ENCODE peak calls at places on chromosomes 4 and X, in four cellular contexts. R, Y, P and J are unnamed samples.

GRCh38 chr4:5887361-5888221 is 5.3 kb downstream of the CRMP1 start:
- DNase-seq in R (no peak), Y (no peak), P (no peak), J (no peak)

GRCh38 chr4:139709660-139710059 is 44.0 kb downstream of the MGST2 start:
- DNase-seq in R (no peak), Y (no peak), P (no peak), J (no peak)

GRCh38 chr4:92106816-92107215 is 196.9 kb upstream of the GRID2 start:
- DNase-seq in R (no peak), Y (no peak), P (no peak), J (no peak)

GRCh38 chrX:134174273-134174660 is 62.7 kb upstream of the CCDC160 start:
- DNase-seq in R (no peak), Y (no peak), P (no peak), J (no peak)

GRCh38 chr4:122577808-122578781 is 42.8 kb downstream of the IL21 start:
- DNase-seq in R (peak; percentile 25), Y (peak; percentile 75), P (no peak), J (peak; percentile 47)

GRCh38 chrX:13334491-13334890 is 14.6 kb upstream of the ATXN3L start:
- DNase-seq in R (no peak), Y (no peak), P (no peak), J (no peak)

GRCh38 chr4:26321326-26322276 is 787 bp downstream of the RBPJ start:
- DNase-seq in R (no peak), Y (peak; percentile 21), P (peak; percentile 63), J (no peak)

GRCh38 chrX:108159028-108159670 is 67.6 kb downstream of the ATG4A start:
- DNase-seq in R (no peak), Y (no peak), P (no peak), J (no peak)

GRCh38 chr4:82099863-82100579 is 273.8 kb downstream of the HNRNPD start:
- DNase-seq in R (no peak), Y (no peak), P (no peak), J (no peak)

GRCh38 chr4:83083925-83084475 is 30.5 kb downstream of the PLAC8 start:
- DNase-seq in R (no peak), Y (peak; percentile 64), P (no peak), J (no peak)

GRCh38 chrX:9573282-9574106 is 108.6 kb downstream of the TBL1X start:
- DNase-seq in R (peak; percentile 56), Y (no peak), P (no peak), J (no peak)

GRCh38 chr4:130640583-130640982 is 1544.6 kb downstream of the C4orf33 start:
- DNase-seq in R (no peak), Y (no peak), P (no peak), J (no peak)

GRCh38 chrX:2828404-2829065 is at the start of gene GYG2:
- DNase-seq in R (peak; percentile 10), Y (no peak), P (no peak), J (no peak)

GRCh38 chr4:182644326-182645050 is 272.7 kb downstream of the DCTD start:
- DNase-seq in R (no peak), Y (no peak), P (no peak), J (peak; percentile 61)

GRCh38 chrX:115940348-115940747 is 230.2 kb upstream of the AGTR2 start:
- DNase-seq in R (no peak), Y (no peak), P (no peak), J (no peak)

GRCh38 chr4:106628616-106629606 is 260.3 kb upstream of the GIMD1 start:
- DNase-seq in R (no peak), Y (no peak), P (no peak), J (no peak)

GRCh38 chr4:78059524-78059889 is 2.4 kb downstream of the FRAS1 start:
- DNase-seq in R (peak; percentile 82), Y (no peak), P (no peak), J (peak; percentile 60)

GRCh38 chr4:25547343-25547742 is 108.3 kb upstream of the SLC34A2 start:
- DNase-seq in R (no peak), Y (no peak), P (no peak), J (no peak)

GRCh38 chr4:74308215-74308614 is at the start of gene EPGN:
- DNase-seq in R (no peak), Y (no peak), P (no peak), J (no peak)

GRCh38 chrX:109856974-109857373 is 123.9 kb upstream of the ACSL4 start:
- DNase-seq in R (peak; percentile 10), Y (peak; percentile 28), P (no peak), J (no peak)

GRCh38 chr4:66923081-66923865 is 622.0 kb downstream of the CENPC start:
- DNase-seq in R (no peak), Y (no peak), P (no peak), J (no peak)

GRCh38 chr4:99324978-99325377 is 3.8 kb upstream of the ADH1B start:
- DNase-seq in R (peak; percentile 69), Y (no peak), P (peak; percentile 83), J (peak; percentile 6)

GRCh38 chr4:53682196-53682595 is 90.9 kb upstream of the LNX1 start:
- DNase-seq in R (no peak), Y (no peak), P (no peak), J (no peak)

GRCh38 chrX:137194164-137194563 is 160.4 kb upstream of the GPR101 start:
- DNase-seq in R (peak; percentile 10), Y (no peak), P (no peak), J (peak; percentile 5)

GRCh38 chr4:140071806-140072205 is 82.2 kb downstream of the MAML3 start:
- DNase-seq in R (peak; percentile 60), Y (peak; percentile 60), P (peak; percentile 71), J (peak; percentile 99)

GRCh38 chr4:11719879-11720278 is 291.2 kb upstream of the HS3ST1 start:
- DNase-seq in R (no peak), Y (no peak), P (no peak), J (no peak)

GRCh38 chr4:181838253-181838652 is 404.9 kb upstream of the TENM3 start:
- DNase-seq in R (no peak), Y (no peak), P (no peak), J (no peak)

GRCh38 chr4:92299152-92299551 is 4.6 kb upstream of the GRID2 start:
- DNase-seq in R (no peak), Y (no peak), P (no peak), J (no peak)

GRCh38 chr4:171985129-171985528 is 171.9 kb downstream of the GALNTL6 start:
- DNase-seq in R (no peak), Y (no peak), P (no peak), J (peak; percentile 30)

GRCh38 chrX:73478961-73479360 is 32.1 kb downstream of the CDX4 start:
- DNase-seq in R (no peak), Y (no peak), P (no peak), J (no peak)

GRCh38 chr4:94413085-94413685 is 38.6 kb upstream of the PDLIM5 start:
- DNase-seq in R (no peak), Y (no peak), P (no peak), J (no peak)

GRCh38 chr4:118034061-118034785 is at the start of gene NDST3:
- DNase-seq in R (peak; percentile 56), Y (no peak), P (no peak), J (peak; percentile 34)

GRCh38 chr4:40923326-40924095 is 173.8 kb downstream of the NSUN7 start:
- DNase-seq in R (peak; percentile 80), Y (no peak), P (peak; percentile 85), J (no peak)

GRCh38 chr4:7120341-7120740 is 52.5 kb upstream of the GRPEL1 start:
- DNase-seq in R (no peak), Y (no peak), P (no peak), J (peak; percentile 13)

GRCh38 chr4:7118013-7118832 is 50.4 kb upstream of the GRPEL1 start:
- DNase-seq in R (no peak), Y (no peak), P (no peak), J (no peak)

GRCh38 chr4:7121174-7121573 is 53.3 kb upstream of the GRPEL1 start:
- DNase-seq in R (no peak), Y (no peak), P (no peak), J (no peak)

GRCh38 chr4:7124643-7125442 is 57.0 kb upstream of the GRPEL1 start:
- DNase-seq in R (peak; percentile 64), Y (no peak), P (peak; percentile 73), J (peak; percentile 90)

GRCh38 chr4:7121861-7122653 is 54.2 kb upstream of the GRPEL1 start:
- DNase-seq in R (no peak), Y (no peak), P (no peak), J (no peak)
- H3K4me3 ChIP-seq in R (no peak overlapping the region), Y (no peak overlapping the region), P (no peak overlapping the region), J (no peak overlapping the region)

GRCh38 chr4:531721-532565 is 32.9 kb downstream of the PIGG start:
- DNase-seq in R (no peak), Y (no peak), P (no peak), J (no peak)
- H3K36me3 ChIP-seq in R (peaks cover 4% of the 10 kb centered on the region), Y (peaks cover 4% of the 10 kb centered on the region), P (peaks cover 67% of the 10 kb centered on the region), J (peaks cover 44% of the 10 kb centered on the region)

GRCh38 chr4:52035190-52035589 is 2.9 kb downstream of the SGCB start:
- DNase-seq in R (no peak), Y (no peak), P (no peak), J (no peak)

GRCh38 chr4:52032005-52032404 is 6.1 kb downstream of the SGCB start:
- DNase-seq in R (no peak), Y (no peak), P (no peak), J (no peak)

GRCh38 chr4:52037730-52038108 is 380 bp downstream of the SGCB start:
- DNase-seq in R (no peak), Y (peak; percentile 3), P (no peak), J (no peak)

GRCh38 chr4:52038109-52038912 is at the start of gene SGCB:
- DNase-seq in R (peak; percentile 33), Y (peak; percentile 71), P (peak; percentile 78), J (no peak)

DNA sequence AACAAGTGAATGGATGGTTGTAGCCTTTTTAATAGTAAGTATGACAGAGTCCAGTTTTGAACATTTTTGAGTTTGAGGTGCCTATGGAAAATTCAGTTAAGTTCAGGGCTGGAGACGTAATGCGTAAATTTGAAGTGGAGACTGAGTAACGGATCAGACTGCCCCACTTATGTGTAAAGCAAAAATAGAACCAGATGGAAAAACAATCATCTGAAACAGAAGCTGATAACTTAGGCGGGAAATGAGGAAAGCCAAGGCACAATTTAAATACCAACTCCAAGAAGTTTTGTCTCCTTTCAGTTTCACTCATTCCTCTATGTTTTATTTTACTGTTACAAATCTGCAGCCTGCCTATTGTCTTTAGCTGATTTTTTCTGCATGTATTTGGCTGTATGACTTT is 1.2 kb downstream of the SGCB start:
- DNase-seq in R (no peak), Y (no peak), P (no peak), J (no peak)
- H3K4me3 ChIP-seq in R (no peak overlapping the region), Y (no peak overlapping the region), P (peak overlapping the region; percentile 93), J (peak overlapping the region; percentile 75)

GRCh38 chrX:154466907-154467306 is 8.8 kb downstream of the PLXNA3 start:
- DNase-seq in R (no peak), Y (no peak), P (no peak), J (no peak)

GRCh38 chrX:154463611-154464220 is 5.6 kb downstream of the PLXNA3 start:
- DNase-seq in R (no peak), Y (no peak), P (no peak), J (no peak)

GRCh38 chrX:154465601-154466000 is 7.5 kb downstream of the PLXNA3 start:
- DNase-seq in R (no peak), Y (no peak), P (no peak), J (no peak)

GRCh38 chrX:154466036-154466435 is 8.0 kb downstream of the PLXNA3 start:
- DNase-seq in R (no peak), Y (no peak), P (no peak), J (no peak)

GRCh38 chrX:154464806-154465365 is 6.8 kb downstream of the PLXNA3 start:
- DNase-seq in R (no peak), Y (no peak), P (no peak), J (no peak)
- H3K36me3 ChIP-seq in R (peaks cover 2% of the 10 kb centered on the region), Y (no peaks in the 10 kb centered on the region), P (peaks cover 51% of the 10 kb centered on the region), J (peaks cover 30% of the 10 kb centered on the region)

GRCh38 chr4:124415206-124415605 is 297.3 kb downstream of the ANKRD50 start:
- DNase-seq in R (no peak), Y (no peak), P (no peak), J (peak; percentile 72)
- H3K4me3 ChIP-seq in R (no peak overlapping the region), Y (no peak overlapping the region), P (no peak overlapping the region), J (peak overlapping the region; percentile 1)